ENCODE peak calls at places on chromosomes 11 and 22, in seven cellular contexts. P is GM12878, B is IMR-90, X is fibroblast of mammary gland, T is epithelial cell of esophagus, I is OCI-LY7, C is left ventricle myocardium inferior. D is an unnamed sample.

GRCh38 chr11:95245038-95245437 is 14.0 kb upstream of the SESN3 start:
- DNase-seq in C (no peak), B (peak), P (no peak), X (peak), T (peak), I (no peak), D (no peak)

GRCh38 chr11:44671234-44671633 is 55.5 kb upstream of the TSPAN18 start:
- DNase-seq in B (no peak), X (no peak), T (no peak), C (no peak), P (no peak), I (no peak), D (no peak)

GRCh38 chr11:114524122-114524521 is 35.6 kb downstream of the NXPE1 start:
- DNase-seq in B (no peak), C (no peak), X (no peak), P (no peak), I (no peak), T (no peak), D (no peak)

GRCh38 chr11:120871924-120872323 is 152.0 kb upstream of the TBCEL start:
- DNase-seq in I (no peak), T (no peak), P (no peak), X (no peak), B (no peak), C (no peak), D (no peak)

GRCh38 chr11:82631722-82632630 is 101.7 kb downstream of the FAM181B start:
- DNase-seq in P (peak), I (no peak), X (peak), B (peak), T (peak), C (no peak), D (no peak)

GRCh38 chr11:64687641-64688533 is 35.1 kb downstream of the NRXN2 start:
- DNase-seq in B (no peak), I (no peak), T (no peak), X (no peak), C (no peak), P (no peak), D (no peak)

GRCh38 chr11:20336056-20336455 is 27.5 kb upstream of the HTATIP2 start:
- DNase-seq in C (no peak), T (no peak), I (no peak), B (no peak), X (no peak), P (no peak), D (no peak)

GRCh38 chr22:46803936-46804335 is 41.5 kb downstream of the TBC1D22A start:
- DNase-seq in C (no peak), P (no peak), B (no peak), I (no peak), T (no peak), X (no peak), D (no peak)

GRCh38 chr11:98107736-98108135 is 913.0 kb upstream of the CNTN5 start:
- DNase-seq in X (no peak), I (no peak), B (no peak), T (no peak), P (no peak), C (peak), D (no peak)

GRCh38 chr11:45926536-45927331 is 4.3 kb downstream of the LARGE2 start:
- DNase-seq in P (no peak), B (no peak), X (no peak), C (peak), I (no peak), T (no peak), D (no peak)

GRCh38 chr22:48945621-48946458 is 881.8 kb downstream of the BRD1 start:
- DNase-seq in B (no peak), C (no peak), T (no peak), I (no peak), P (no peak), X (no peak), D (no peak)

GRCh38 chr11:66085071-66085470 is 15.0 kb downstream of the PACS1 start:
- DNase-seq in C (no peak), B (no peak), I (no peak), T (no peak), X (no peak), P (no peak), D (no peak)

GRCh38 chr11:110710520-110711381 is 1.5 kb downstream of the ARHGAP20 start:
- DNase-seq in B (peak), C (peak), X (peak), T (peak), I (no peak), P (no peak), D (no peak)

GRCh38 chr11:19800714-19801519 is 88.3 kb downstream of the NAV2 start:
- DNase-seq in X (peak), C (no peak), I (no peak), T (peak), P (no peak), B (no peak), D (no peak)

GRCh38 chr11:100545970-100546369 is 141.1 kb upstream of the ARHGAP42 start:
- DNase-seq in I (no peak), P (no peak), X (no peak), B (no peak), C (no peak), T (no peak), D (no peak)

GRCh38 chr22:45582236-45582954 is 79.7 kb downstream of the FBLN1 start:
- DNase-seq in I (no peak), X (no peak), B (no peak), C (no peak), P (no peak), T (no peak), D (no peak)

GRCh38 chr22:46777609-46777970 is 15.1 kb downstream of the TBC1D22A start:
- DNase-seq in X (no peak), B (no peak), C (peak), I (peak), T (no peak), P (no peak), D (no peak)

GRCh38 chr11:65429724-65430405 is 7.3 kb downstream of the NEAT1 start:
- DNase-seq in I (peak), X (peak), T (peak), P (no peak), C (peak), B (peak), D (no peak)

GRCh38 chr11:114135737-114136151 is 76.2 kb downstream of the ZBTB16 start:
- DNase-seq in C (no peak), I (no peak), T (no peak), P (no peak), B (no peak), X (no peak), D (no peak)

GRCh38 chr11:20873054-20873453 is 203.7 kb downstream of the NELL1 start:
- DNase-seq in C (no peak), X (no peak), B (no peak), P (no peak), I (peak), T (peak), D (no peak)

GRCh38 chr11:91998466-91998865 is 226.2 kb upstream of the FAT3 start:
- DNase-seq in B (no peak), T (no peak), I (no peak), C (no peak), X (no peak), P (no peak), D (no peak)

GRCh38 chr11:933002-933820 is 7.5 kb downstream of the AP2A2 start:
- DNase-seq in I (no peak), X (no peak), T (no peak), B (no peak), C (no peak), P (no peak), D (no peak)

GRCh38 chr11:75337195-75337654 is 14.2 kb downstream of the ARRB1 start:
- DNase-seq in P (no peak), C (no peak), B (peak), I (no peak), X (peak), T (peak), D (no peak)

GRCh38 chr11:120807414-120808150 is 216.3 kb upstream of the TBCEL start:
- DNase-seq in T (peak), P (no peak), C (no peak), B (peak), X (peak), I (no peak), D (peak)

GRCh38 chr11:100687032-100687629 is at the start of gene ARHGAP42:
- DNase-seq in I (no peak), P (no peak), T (peak), C (peak), B (peak), X (peak), D (no peak)

GRCh38 chr11:2093575-2094353 is 45.4 kb downstream of the IGF2 start:
- DNase-seq in I (no peak), B (no peak), T (peak), X (peak), P (no peak), C (peak), D (no peak)

GRCh38 chr11:43282607-43283440 is 29.0 kb upstream of the API5 start:
- DNase-seq in T (peak), X (peak), C (peak), B (peak), P (no peak), I (peak), D (peak)

DNA sequence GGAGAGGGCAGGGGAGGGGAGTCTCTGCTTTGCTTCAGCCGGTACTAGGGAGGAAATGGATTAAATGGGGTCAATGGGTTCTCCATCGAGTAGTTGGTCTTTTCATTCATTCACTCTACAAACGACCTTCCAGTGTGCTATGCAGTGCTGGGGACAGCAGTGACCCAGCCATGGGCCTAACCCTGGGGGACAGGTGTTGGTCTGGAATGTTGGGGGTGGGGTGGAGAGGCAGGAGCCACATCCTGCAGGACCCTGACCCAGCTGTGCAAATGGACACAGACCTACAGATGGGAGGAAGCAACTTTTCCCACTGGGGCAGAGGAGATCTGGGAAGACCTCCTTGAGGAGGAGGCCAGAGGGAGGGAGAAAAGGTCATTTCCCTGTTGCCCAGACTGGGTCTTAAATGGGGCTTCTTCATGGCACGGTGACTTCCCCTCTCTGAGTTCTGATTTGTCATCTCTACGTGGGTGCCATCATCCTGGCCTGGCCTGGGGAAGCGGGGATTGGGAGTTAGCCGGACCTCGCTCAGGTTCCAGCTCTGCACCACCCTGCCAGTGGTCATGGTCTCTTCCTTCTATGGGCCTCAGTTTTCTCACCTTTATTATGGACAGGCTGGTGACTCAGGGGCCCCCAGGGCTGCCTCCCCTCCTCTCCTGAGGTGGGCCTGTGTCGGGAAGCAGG is 2.0 kb downstream of the CYTH4 start:
- DNase-seq in C (no peak), T (no peak), P (no peak), I (no peak), X (no peak), B (no peak), D (no peak)
- H3K4me3 ChIP-seq in C (peak), T (no peak), P (peak), I (peak), X (no peak), B (no peak), D (no peak)

GRCh38 chr11:118531597-118532084 is 649 bp downstream of the TMEM25 start:
- DNase-seq in I (no peak), C (no peak), B (no peak), X (no peak), P (no peak), T (no peak), D (no peak)
- TF ChIP-seq CTCF in I (no peak), C (no peak), B (no peak), X (no peak), P (no peak), T (no peak), D (no peak)

DNA sequence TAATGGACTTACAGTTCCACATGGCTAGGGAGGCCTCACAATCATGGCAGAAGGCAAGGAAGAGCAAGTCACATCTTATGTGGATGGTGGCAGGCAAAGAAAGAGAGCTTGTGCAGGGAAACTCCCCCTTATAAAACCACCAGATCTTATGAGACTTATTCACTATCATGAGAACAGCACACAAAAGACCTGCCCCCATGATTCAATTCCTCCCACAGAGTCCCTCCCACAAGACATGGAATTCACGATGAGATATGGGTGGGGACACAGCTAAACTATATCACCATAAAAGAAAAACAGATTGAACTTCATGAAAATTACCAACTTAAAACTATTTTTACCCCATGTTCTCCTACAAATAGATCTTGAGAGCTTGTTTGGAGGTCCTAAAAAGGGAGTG is 19.6 kb downstream of the ENTHD1 start:
- DNase-seq in I (no peak), B (no peak), T (peak), X (no peak), P (no peak), C (no peak), D (no peak)
- H3K4me3 ChIP-seq in I (no peak), B (no peak), T (no peak), X (no peak), P (no peak), C (no peak), D (no peak)

GRCh38 chr11:32615422-32615821 is 31.8 kb downstream of the EIF3M start:
- DNase-seq in C (no peak), T (peak), X (peak), P (no peak), B (no peak), I (no peak), D (no peak)
- TF ChIP-seq CTCF in C (peak), T (peak), X (peak), P (peak), B (peak), I (peak), D (no peak)

GRCh38 chr11:68527585-68527984 is 67.0 kb downstream of the PPP6R3 start:
- DNase-seq in B (no peak), P (no peak), I (no peak), T (no peak), C (no peak), X (no peak), D (no peak)
- H3K4me3 ChIP-seq in B (no peak), P (no peak), I (no peak), T (no peak), C (no peak), X (no peak), D (no peak)

DNA sequence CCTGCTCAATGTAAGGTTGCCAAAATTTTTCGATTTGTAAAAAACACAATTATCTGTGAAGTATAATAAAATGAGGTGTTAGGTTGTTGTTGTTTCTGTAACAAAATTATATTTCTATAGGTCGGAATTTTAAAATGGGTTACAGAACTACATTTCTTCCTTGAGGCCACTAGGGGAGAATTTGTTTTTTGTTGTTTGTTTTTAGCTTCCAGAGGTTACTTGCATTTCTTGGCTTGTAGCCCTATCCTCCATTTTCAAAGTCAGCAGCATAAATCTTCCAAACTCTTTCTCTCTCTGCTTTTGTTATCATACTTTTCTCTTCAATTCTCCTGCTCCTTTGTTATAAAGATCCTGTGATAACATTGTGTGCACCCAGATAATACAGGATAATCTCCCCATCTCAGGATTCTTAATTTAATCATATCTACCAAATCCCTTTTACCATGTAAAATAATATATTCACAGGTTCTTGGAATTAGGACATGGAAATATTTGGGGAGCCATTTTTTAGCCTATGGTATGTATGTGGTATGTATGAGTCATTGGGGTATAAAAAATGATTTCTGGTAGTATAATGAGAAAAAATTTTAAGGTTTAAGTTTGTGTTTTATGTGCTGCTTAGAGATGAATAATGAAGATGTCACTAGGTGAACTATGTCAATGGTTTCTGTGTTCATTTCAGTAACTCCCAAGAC is 9.4 kb upstream of the PATL1 start:
- DNase-seq in X (peak), T (no peak), B (no peak), I (no peak), C (no peak), P (no peak), D (no peak)
- TF ChIP-seq CTCF in X (peak), T (no peak), B (no peak), I (peak), C (no peak), P (no peak), D (no peak)

GRCh38 chr22:20298110-20298802 is 21.6 kb downstream of the DGCR6L start:
- DNase-seq in P (no peak), C (no peak), T (no peak), B (no peak), I (no peak), X (no peak), D (no peak)

GRCh38 chr22:20297414-20298109 is 22.3 kb downstream of the DGCR6L start:
- DNase-seq in T (no peak), C (no peak), B (no peak), I (no peak), X (no peak), P (no peak), D (no peak)

GRCh38 chr22:20302438-20303228 is 17.2 kb downstream of the DGCR6L start:
- DNase-seq in T (no peak), I (no peak), C (no peak), X (no peak), B (no peak), P (no peak), D (no peak)

GRCh38 chr22:20298803-20299735 is 20.8 kb downstream of the DGCR6L start:
- DNase-seq in B (peak), C (peak), T (peak), I (peak), P (no peak), X (peak), D (no peak)

DNA sequence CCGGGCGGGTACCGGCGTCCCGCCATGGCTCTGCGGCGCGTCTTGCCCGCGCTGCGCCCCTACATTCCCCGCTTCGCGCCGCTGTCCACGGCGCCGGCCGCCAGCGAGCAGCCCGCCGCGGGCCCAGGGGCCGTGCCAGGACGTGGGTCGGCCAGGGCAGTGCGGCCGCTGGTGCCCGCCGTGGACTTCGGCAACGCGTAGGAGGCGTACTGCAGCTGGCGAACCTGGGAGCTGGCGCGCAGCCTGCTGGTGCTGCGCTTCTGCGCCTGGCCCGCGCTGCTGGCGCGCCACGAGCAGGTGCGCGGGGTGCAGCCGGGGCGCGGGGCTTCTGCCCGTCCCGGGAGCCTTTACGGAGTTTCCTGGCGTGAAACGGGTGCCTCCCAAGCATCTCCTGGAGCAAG is 20.1 kb downstream of the DGCR6L start:
- DNase-seq in B (peak), T (peak), P (no peak), X (peak), C (peak), I (no peak), D (no peak)
- H3K4me3 ChIP-seq in B (peak), T (no peak), P (peak), X (no peak), C (peak), I (peak), D (peak)

GRCh38 chr22:50151571-50152537 is 18.7 kb upstream of the PANX2 start:
- DNase-seq in I (no peak), T (no peak), P (no peak), C (no peak), B (no peak), X (no peak), D (no peak)
- TF ChIP-seq CTCF in I (no peak), T (no peak), P (no peak), C (no peak), B (no peak), X (no peak), D (no peak)

GRCh38 chr11:134801526-134801925 is 389.5 kb upstream of the B3GAT1 start:
- DNase-seq in X (no peak), B (no peak), T (no peak), I (no peak), C (no peak), P (no peak), D (no peak)
- H3K4me3 ChIP-seq in X (no peak), B (no peak), T (no peak), I (no peak), C (no peak), P (no peak), D (no peak)

D was measured in HFF-Myc.